ENCODE peak calls at places on chromosomes 4 and X, in eight cellular contexts. R, C, X, S, D, W, F and J are unnamed samples. For H3K36me3, the result is how much of the 10 kb centered on the place peaks cover.

GRCh38 chrX:87697409-87697808 is 179.8 kb downstream of the KLHL4 start:
- DNase-seq in W (no peak), D (no peak), S (no peak), R (no peak), F (no peak), C (no peak), X (no peak), J (no peak)

GRCh38 chr4:114100288-114101031 is 121.0 kb upstream of the ARSJ start:
- DNase-seq in F (no peak), C (no peak), D (no peak), W (no peak), R (no peak), X (no peak), S (no peak), J (no peak)

GRCh38 chr4:88960576-88960975 is 96.4 kb downstream of the FAM13A start:
- DNase-seq in W (no peak), D (no peak), C (no peak), X (no peak), F (no peak), R (no peak), S (no peak), J (no peak)

GRCh38 chr4:139786494-139787354 is 121.1 kb downstream of the MGST2 start:
- DNase-seq in W (no peak), F (no peak), X (no peak), R (no peak), C (no peak), D (no peak), S (no peak), J (no peak)

GRCh38 chr4:79498282-79498681 is 90.3 kb upstream of the GK2 start:
- DNase-seq in W (no peak), R (no peak), X (no peak), D (no peak), F (no peak), C (no peak), S (no peak), J (no peak)

GRCh38 chr4:139392797-139393196 is 61.1 kb upstream of the RAB33B start:
- DNase-seq in D (no peak), W (no peak), C (no peak), F (no peak), X (no peak), S (no peak), R (no peak), J (no peak)

GRCh38 chr4:177574446-177574845 is 132.2 kb upstream of the AGA start:
- DNase-seq in W (no peak), F (no peak), X (no peak), S (no peak), R (no peak), D (no peak), C (no peak), J (no peak)

GRCh38 chrX:41761169-41761568 is 37.2 kb downstream of the GPR82 start:
- DNase-seq in F (no peak), R (no peak), D (no peak), X (no peak), W (no peak), C (no peak), S (no peak), J (no peak)

GRCh38 chr4:80103615-80104014 is 30.6 kb upstream of the ANTXR2 start:
- DNase-seq in C (no peak), S (no peak), X (no peak), W (no peak), R (no peak), F (no peak), D (no peak), J (no peak)

GRCh38 chrX:22063284-22063683 is 31.2 kb downstream of the PHEX start:
- DNase-seq in S (no peak), D (no peak), C (no peak), W (no peak), X (no peak), R (no peak), F (no peak), J (no peak)

GRCh38 chrX:9374537-9374936 is 90.3 kb upstream of the TBL1X start:
- DNase-seq in W (no peak), D (peak), X (no peak), R (no peak), C (no peak), F (no peak), S (peak), J (no peak)

GRCh38 chr4:55553442-55553841 is 6.7 kb upstream of the CLOCK start:
- DNase-seq in W (no peak), X (no peak), D (peak), C (peak), R (peak), S (peak), F (no peak), J (peak)

GRCh38 chrX:3518870-3519269 is 172.4 kb upstream of the MXRA5 start:
- DNase-seq in F (peak), W (no peak), S (peak), D (peak), R (no peak), X (no peak), C (peak), J (no peak)

GRCh38 chr4:181261279-181261678 is 981.9 kb upstream of the TENM3 start:
- DNase-seq in D (no peak), C (no peak), X (no peak), S (no peak), F (no peak), R (no peak), W (no peak), J (no peak)

GRCh38 chrX:47697171-47697570 is 38.2 kb upstream of the UXT start:
- DNase-seq in X (no peak), W (no peak), D (no peak), S (no peak), F (no peak), C (no peak), R (no peak), J (no peak)

GRCh38 chrX:150361070-150361776 is 1.9 kb upstream of the MAMLD1 start:
- DNase-seq in C (no peak), R (no peak), X (peak), S (no peak), W (peak), D (peak), F (no peak), J (peak)

GRCh38 chrX:10177004-10177396 is 20.2 kb downstream of the CLCN4 start:
- DNase-seq in R (no peak), X (no peak), C (no peak), S (no peak), W (no peak), D (no peak), F (no peak), J (no peak)

GRCh38 chrX:136146614-136147319 is 566 bp upstream of the FHL1 start:
- DNase-seq in F (peak), C (no peak), X (no peak), S (no peak), R (no peak), D (no peak), W (no peak), J (no peak)

GRCh38 chrX:2793752-2794151 is 35.0 kb upstream of the GYG2 start:
- DNase-seq in S (no peak), W (no peak), F (peak), D (no peak), X (no peak), C (no peak), R (no peak), J (no peak)

GRCh38 chr4:81786063-81786763 is 314.5 kb upstream of the RASGEF1B start:
- DNase-seq in D (peak), C (no peak), R (peak), F (no peak), W (no peak), X (no peak), S (no peak), J (no peak)

GRCh38 chrX:129759576-129760061 is 20.1 kb upstream of the SASH3 start:
- DNase-seq in C (no peak), D (peak), X (peak), S (peak), F (no peak), W (no peak), R (peak), J (no peak)

GRCh38 chrX:40087574-40088298 is 10.0 kb downstream of the BCOR start:
- DNase-seq in C (no peak), D (no peak), S (no peak), X (no peak), W (no peak), F (no peak), R (no peak), J (no peak)

GRCh38 chr4:72451349-72451748 is 117.7 kb downstream of the ADAMTS3 start:
- DNase-seq in R (peak), F (no peak), C (peak), D (no peak), W (no peak), X (no peak), S (peak), J (no peak)

GRCh38 chrX:102745513-102746133 is 25.1 kb downstream of the GPRASP3 start:
- DNase-seq in X (no peak), F (no peak), S (no peak), C (peak), W (peak), R (no peak), D (no peak), J (peak)

GRCh38 chr4:69689530-69690111 is 36.6 kb upstream of the UGT2A1 start:
- DNase-seq in X (peak), C (no peak), S (no peak), R (peak), F (no peak), D (no peak), W (no peak), J (no peak)

GRCh38 chr4:120902925-120903324 is 19.6 kb downstream of the PRDM5 start:
- DNase-seq in S (no peak), F (no peak), D (no peak), X (no peak), W (no peak), C (no peak), R (no peak), J (no peak)

GRCh38 chr4:153683763-153684181 is 308 bp upstream of the TLR2 start:
- DNase-seq in S (no peak), W (no peak), C (no peak), R (no peak), X (no peak), D (no peak), F (no peak), J (no peak)

GRCh38 chr4:4889781-4890180 is 30.3 kb downstream of the MSX1 start:
- DNase-seq in F (no peak), D (no peak), R (no peak), X (no peak), W (peak), C (no peak), S (no peak), J (no peak)

GRCh38 chr4:73922766-73923630 is 53.8 kb downstream of the CXCL1 start:
- DNase-seq in C (no peak), F (no peak), D (no peak), W (no peak), X (no peak), S (no peak), R (no peak), J (no peak)

GRCh38 chr4:174707897-174708296 is 121.2 kb downstream of the GLRA3 start:
- DNase-seq in S (no peak), W (no peak), R (no peak), D (no peak), C (no peak), F (no peak), X (no peak), J (no peak)

GRCh38 chrX:13180807-13181206 is 136.4 kb upstream of the FAM9C start:
- DNase-seq in C (no peak), S (no peak), D (no peak), F (no peak), W (no peak), R (no peak), X (no peak), J (no peak)

GRCh38 chr4:177450421-177451107 is 8.3 kb upstream of the AGA start:
- DNase-seq in W (no peak), C (no peak), S (no peak), X (no peak), D (no peak), F (no peak), R (no peak), J (no peak)

GRCh38 chr4:72351521-72351920 is 217.5 kb downstream of the ADAMTS3 start:
- DNase-seq in C (no peak), R (no peak), X (no peak), S (no peak), D (no peak), W (no peak), F (no peak), J (no peak)

GRCh38 chrX:107675823-107676555 is 47.7 kb downstream of the PRPS1 start:
- DNase-seq in F (no peak), R (peak), S (no peak), W (no peak), D (no peak), X (no peak), C (peak), J (no peak)

GRCh38 chr4:95963456-95963855 is 123.6 kb downstream of the PDHA2 start:
- DNase-seq in R (no peak), W (no peak), X (no peak), S (no peak), C (no peak), D (no peak), F (no peak), J (no peak)

GRCh38 chr4:173182403-173182802 is 13.8 kb downstream of the GALNT7 start:
- DNase-seq in F (no peak), S (no peak), W (no peak), D (no peak), X (no peak), C (no peak), R (no peak), J (no peak)

GRCh38 chr4:118587116-118587869 is 97.9 kb upstream of the METTL14 start:
- DNase-seq in X (no peak), W (no peak), S (no peak), F (no peak), R (no peak), D (no peak), C (no peak), J (no peak)

GRCh38 chr4:126328914-126329313 is 1014.2 kb downstream of the FAT4 start:
- DNase-seq in X (no peak), S (no peak), D (no peak), W (no peak), R (no peak), F (no peak), C (no peak), J (no peak)

GRCh38 chr4:37601527-37601926 is 84.6 kb downstream of the RELL1 start:
- DNase-seq in D (peak), W (no peak), R (no peak), F (no peak), S (peak), C (no peak), X (no peak), J (no peak)
- H3K36me3 ChIP-seq in D (under half), W (under half), R (under half), F (under half), S (under half), C (under half), X (under half), J (under half)

GRCh38 chrX:103913356-103914020 is 48.9 kb upstream of the TMSB15B start:
- DNase-seq in R (no peak), F (no peak), S (no peak), C (no peak), W (no peak), D (no peak), X (no peak), J (no peak)

GRCh38 chrX:103919336-103919682 is 43.1 kb upstream of the TMSB15B start:
- DNase-seq in W (no peak), C (no peak), R (peak), D (peak), S (no peak), X (no peak), F (no peak), J (no peak)

GRCh38 chrX:103918050-103918449 is 44.4 kb upstream of the TMSB15B start:
- DNase-seq in F (no peak), W (no peak), S (peak), D (peak), C (peak), R (peak), X (peak), J (peak)

GRCh38 chrX:103918584-103919335 is 43.7 kb upstream of the TMSB15B start:
- DNase-seq in X (no peak), C (peak), F (peak), S (peak), W (peak), D (peak), R (peak), J (peak)
- TF ChIP-seq EP300 in X (no peak), C (no peak), F (no peak), S (no peak), W (no peak), D (no peak), R (peak), J (no peak)

GRCh38 chrX:119693032-119693995 is at the start of gene SEPTIN6:
- DNase-seq in W (peak), D (peak), C (peak), S (peak), X (peak), F (peak), R (peak), J (peak)
- TF ChIP-seq POLR2A in W (peak), D (peak), C (peak), S (peak), X (peak), F (no peak), R (no peak), J (no peak)

DNA sequence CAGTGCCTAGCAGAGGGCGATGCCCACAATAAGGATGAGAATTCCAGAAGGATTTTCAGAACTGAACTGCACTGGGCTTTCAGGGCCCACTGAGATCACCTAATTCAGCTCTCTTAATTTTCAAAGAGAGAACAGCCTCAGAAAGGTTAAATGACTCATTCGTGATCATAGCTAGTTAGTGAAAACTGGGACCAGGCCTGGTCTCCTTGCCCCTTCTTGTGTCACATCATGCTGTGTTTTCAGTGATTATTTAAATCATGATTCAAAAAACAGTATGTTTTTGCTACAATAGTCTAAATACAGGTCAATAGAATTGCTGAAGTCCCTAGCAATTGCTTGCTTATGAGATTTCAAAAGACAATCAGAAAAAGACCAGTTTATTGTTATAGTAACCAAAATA is 136.4 kb upstream of the PLAC1 start:
- DNase-seq in F (no peak), D (no peak), W (no peak), S (no peak), R (no peak), C (no peak), X (no peak), J (no peak)
- H3K36me3 ChIP-seq in F (under half), D (under half), W (under half), S (under half), R (under half), C (under half), X (half or more), J (under half)

GRCh38 chr4:38077791-38078489 is 117.7 kb downstream of the PTTG2 start:
- DNase-seq in S (no peak), W (no peak), X (no peak), R (no peak), F (no peak), D (no peak), C (no peak), J (no peak)

GRCh38 chr4:38076153-38076669 is 116.0 kb downstream of the PTTG2 start:
- DNase-seq in C (no peak), R (no peak), W (no peak), F (no peak), S (no peak), D (no peak), X (no peak), J (no peak)

GRCh38 chr4:38072578-38072977 is 112.4 kb downstream of the PTTG2 start:
- DNase-seq in F (no peak), D (no peak), S (no peak), W (no peak), R (no peak), X (no peak), C (no peak), J (no peak)

GRCh38 chr4:38073596-38074234 is 113.5 kb downstream of the PTTG2 start:
- DNase-seq in X (no peak), F (no peak), W (no peak), C (no peak), D (no peak), S (no peak), R (no peak), J (no peak)

DNA sequence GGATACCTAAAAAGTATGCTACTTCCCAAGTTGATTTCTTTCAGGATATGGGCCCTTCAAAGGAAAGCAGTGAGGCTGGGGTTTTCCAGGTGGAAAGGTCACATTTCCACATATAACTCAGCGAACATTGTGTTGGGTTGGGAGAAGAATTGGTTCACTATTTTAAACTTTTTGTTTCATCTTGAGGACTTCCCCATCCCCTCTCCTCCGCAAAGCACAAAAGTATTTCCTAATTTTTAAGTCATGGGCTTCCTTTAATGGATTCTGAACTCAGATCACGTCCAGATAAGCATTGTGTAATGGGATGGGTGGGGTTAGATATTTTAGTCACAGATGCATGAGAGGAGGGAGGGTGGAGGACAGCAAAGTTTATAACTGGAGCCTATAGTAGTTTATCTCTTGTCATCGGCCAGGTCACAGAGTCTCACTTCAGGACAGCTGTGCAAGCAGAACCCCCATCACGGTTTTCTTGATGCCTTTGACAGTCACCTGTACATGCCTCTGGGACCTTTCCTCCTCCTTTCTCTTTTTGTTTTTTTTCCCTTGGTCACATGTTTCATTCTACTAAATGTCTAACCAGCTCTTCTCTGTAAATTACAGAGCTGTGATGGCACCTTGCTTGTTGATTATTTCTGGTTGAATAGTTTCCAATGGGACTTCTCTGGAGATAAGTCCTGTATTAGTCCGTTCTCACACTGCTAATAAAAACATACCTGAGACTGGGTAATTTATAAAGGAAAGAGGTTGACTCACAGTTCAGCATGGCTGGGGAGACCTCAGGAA is 115.4 kb downstream of the PTTG2 start:
- DNase-seq in S (no peak), X (no peak), C (no peak), D (peak), W (no peak), R (peak), F (no peak), J (no peak)
- TF ChIP-seq EP300 in S (no peak), X (no peak), C (no peak), D (no peak), W (no peak), R (peak), F (no peak), J (no peak)

DNA sequence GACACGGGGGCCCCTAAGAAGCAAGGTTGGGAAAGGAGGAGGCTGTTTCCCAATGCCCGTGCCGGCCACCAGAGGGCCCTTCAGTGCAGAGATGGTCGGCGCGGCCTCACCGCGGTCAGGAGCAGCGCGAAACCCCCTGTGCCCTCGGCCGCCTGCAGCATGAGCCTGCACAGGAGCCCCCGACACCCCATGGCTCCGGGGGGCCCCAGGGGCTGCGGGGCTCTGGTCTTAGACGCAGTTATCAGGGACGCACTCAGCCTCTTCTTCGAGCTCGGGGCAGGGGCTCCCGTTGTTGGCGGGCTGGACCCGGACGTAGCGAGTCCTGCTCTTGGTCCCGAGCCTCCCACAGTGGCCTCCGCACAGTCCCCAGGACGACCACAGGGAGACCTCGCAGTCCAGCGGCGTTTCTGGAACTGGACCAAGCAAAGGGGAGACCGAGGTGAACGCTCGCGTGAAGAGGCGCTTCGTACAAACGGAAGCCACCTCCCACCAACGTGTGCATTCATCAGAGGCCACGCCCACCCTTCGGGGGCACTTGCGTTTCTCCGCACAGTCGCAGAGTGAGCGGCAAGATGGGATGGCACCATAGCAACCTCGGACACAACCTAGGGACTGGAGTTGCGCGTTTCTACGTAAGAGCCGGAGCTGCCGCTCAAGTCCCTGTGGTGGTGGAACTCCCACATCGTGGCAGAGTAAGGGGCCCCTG is 5.0 kb downstream of the SPON2 start:
- DNase-seq in D (peak), S (peak), C (peak), R (peak), X (peak), W (peak), F (peak), J (peak)
- TF ChIP-seq POLR2A in D (peak), S (no peak), C (no peak), R (peak), X (no peak), W (no peak), F (no peak), J (no peak)